ENCODE peak calls at places on chromosome 14, in eight cellular contexts. O is fibroblast of lung, C is tibial artery, J is NCI-H2081, E is hippocampal formation, S is astrocyte, M is NCI-H1105 treated with DMSO at 0.1 percent for 48 hours, K is H9. N is an unnamed sample.

GRCh38 chr14:63011609-63012008 is 33.6 kb downstream of the KCNH5 start:
- DNase-seq in O (no peak), C (no peak), J (no peak), E (no peak), S (no peak), M (no peak), K (no peak), N (no peak)

GRCh38 chr14:67517083-67517482 is 16.0 kb upstream of the PLEKHH1 start:
- DNase-seq in O (peak), C (no peak), J (no peak), E (peak), S (peak), M (no peak), K (peak), N (no peak)

GRCh38 chr14:52405314-52405713 is 91.2 kb downstream of the PTGER2 start:
- DNase-seq in O (no peak), C (no peak), J (no peak), E (no peak), S (no peak), M (no peak), K (no peak), N (no peak)

GRCh38 chr14:65486856-65487255 is 74.3 kb downstream of the FUT8 start:
- DNase-seq in O (peak), C (no peak), J (no peak), E (no peak), S (peak), M (no peak), K (no peak), N (no peak)

GRCh38 chr14:105155681-105156413 is 12.7 kb downstream of the JAG2 start:
- DNase-seq in O (no peak), C (no peak), J (no peak), E (no peak), S (no peak), M (no peak), K (no peak), N (no peak)

GRCh38 chr14:46490150-46490769 is 161.3 kb downstream of the RPL10L start:
- DNase-seq in O (no peak), C (no peak), J (peak), E (no peak), S (peak), M (peak), K (peak), N (no peak)

GRCh38 chr14:99171396-99171795 is 100.6 kb downstream of the BCL11B start:
- DNase-seq in O (no peak), C (no peak), J (no peak), E (no peak), S (no peak), M (no peak), K (no peak), N (no peak)

GRCh38 chr14:101884537-101885253 is 79.7 kb upstream of the DYNC1H1 start:
- DNase-seq in O (no peak), C (no peak), J (no peak), E (no peak), S (no peak), M (no peak), K (no peak), N (no peak)

GRCh38 chr14:56808314-56809201 is 1.7 kb downstream of the OTX2 start:
- DNase-seq in O (no peak), C (no peak), J (no peak), E (no peak), S (no peak), M (no peak), K (peak), N (no peak)

GRCh38 chr14:68248481-68249255 is 429.1 kb downstream of the RAD51B start:
- DNase-seq in O (peak), C (no peak), J (peak), E (no peak), S (peak), M (peak), K (no peak), N (peak)

N was measured in NCI-H748 treated with DMSO at 0.1 percent for 48 hours.